ENCODE peak calls at places on chromosome 19, in four cellular contexts. B is AG09319, N is transverse colon, U is epithelial cell of proximal tubule. I is an unnamed sample.

GRCh38 chr19:35736913-35737886 is 5.1 kb downstream of the IGFLR1 start:
- DNase-seq in B (no peak), N (no peak), U (no peak), I (peak; percentile 28)

GRCh38 chr19:7986321-7987083 is 18.9 kb downstream of the ELAVL1 start:
- DNase-seq in B (no peak), N (no peak), U (peak; percentile 51), I (no peak)

GRCh38 chr19:58117841-58118575 is 20.0 kb upstream of the ZSCAN18 start:
- DNase-seq in B (no peak), N (no peak), U (no peak), I (no peak)

GRCh38 chr19:3969435-3970312 is 1.2 kb downstream of the DAPK3 start:
- DNase-seq in B (no peak), N (no peak), U (no peak), I (no peak)

GRCh38 chr19:35995655-35995993 is 636 bp downstream of the SDHAF1 start:
- DNase-seq in B (no peak), N (peak; percentile 58), U (no peak), I (no peak)

GRCh38 chr19:4531562-4532165 is 3.4 kb downstream of the PLIN5 start:
- DNase-seq in B (no peak), N (no peak), U (no peak), I (no peak)

GRCh38 chr19:35718345-35719041 is 690 bp downstream of the KMT2B start:
- DNase-seq in B (no peak), N (peak; percentile 49), U (no peak), I (no peak)

GRCh38 chr19:35592226-35592625 is 6.3 kb downstream of the PMIS2 start:
- DNase-seq in B (no peak), N (no peak), U (no peak), I (no peak)

GRCh38 chr19:56301886-56302620 is 12.6 kb downstream of the ZSCAN5A start:
- DNase-seq in B (no peak), N (no peak), U (no peak), I (no peak)

GRCh38 chr19:8321760-8322637 is 703 bp downstream of the RPS28 start:
- DNase-seq in B (no peak), N (no peak), U (no peak), I (no peak)

GRCh38 chr19:41265376-41266153 is 1.4 kb downstream of the HNRNPUL1 start:
- DNase-seq in B (no peak), N (peak; percentile 24), U (no peak), I (no peak)

GRCh38 chr19:38729653-38730469 is 14.4 kb downstream of the CAPN12 start:
- DNase-seq in B (no peak), N (peak; percentile 80), U (no peak), I (peak; percentile 81)

GRCh38 chr19:30156646-30157045 is 214.6 kb downstream of the URI1 start:
- DNase-seq in B (no peak), N (no peak), U (no peak), I (no peak)

GRCh38 chr19:38247734-38248268 is 8.4 kb downstream of the PPP1R14A start:
- DNase-seq in B (no peak), N (no peak), U (no peak), I (no peak)

GRCh38 chr19:6424939-6425731 is 524 bp upstream of the KHSRP start:
- DNase-seq in B (peak; percentile 100), N (peak; percentile 100), U (peak; percentile 100), I (peak; percentile 86)

GRCh38 chr19:8877854-8878705 is 45.9 kb downstream of the MBD3L1 start:
- DNase-seq in B (no peak), N (no peak), U (no peak), I (no peak)

GRCh38 chr19:17909017-17909732 is 23.6 kb upstream of the CCDC124 start:
- DNase-seq in B (no peak), N (no peak), U (no peak), I (no peak)

GRCh38 chr19:55486971-55487883 is 1.0 kb upstream of the SSC5D start:
- DNase-seq in B (peak; percentile 94), N (peak; percentile 60), U (peak; percentile 59), I (no peak)

GRCh38 chr19:1624458-1624857 is 19.2 kb upstream of the UQCR11 start:
- DNase-seq in B (no peak), N (peak; percentile 48), U (no peak), I (peak; percentile 95)

GRCh38 chr19:18704054-18704453 is 20.6 kb downstream of the CRTC1 start:
- DNase-seq in B (no peak), N (no peak), U (no peak), I (no peak)

GRCh38 chr19:17289489-17289888 is 7.8 kb downstream of the ANKLE1 start:
- DNase-seq in B (peak; percentile 62), N (peak; percentile 71), U (no peak), I (peak; percentile 91)

GRCh38 chr19:2164020-2164988 is 571 bp downstream of the DOT1L start:
- DNase-seq in B (no peak), N (no peak), U (no peak), I (no peak)

GRCh38 chr19:4871711-4872110 is 4.2 kb upstream of the PLIN3 start:
- DNase-seq in B (no peak), N (no peak), U (no peak), I (no peak)

GRCh38 chr19:34350161-34350561 is 14.8 kb upstream of the GPI start:
- DNase-seq in B (no peak), N (no peak), U (no peak), I (no peak)

GRCh38 chr19:3801412-3802096 is 15.4 kb upstream of the MATK start:
- DNase-seq in B (no peak), N (peak; percentile 37), U (no peak), I (no peak)

GRCh38 chr19:47895165-47895782 is 9.2 kb upstream of the SULT2A1 start:
- DNase-seq in B (no peak), N (no peak), U (no peak), I (no peak)

GRCh38 chr19:33476151-33476707 is 45.4 kb downstream of the PEPD start:
- DNase-seq in B (no peak), N (no peak), U (no peak), I (no peak)

GRCh38 chr19:2721570-2722540 is 683 bp upstream of the DIRAS1 start:
- DNase-seq in B (no peak), N (no peak), U (no peak), I (no peak)

GRCh38 chr19:54937926-54938325 is 9.4 kb downstream of the NLRP7 start:
- DNase-seq in B (no peak), N (peak; percentile 8), U (no peak), I (no peak)

GRCh38 chr19:50323782-50324133 is 5.4 kb downstream of the KCNC3 start:
- DNase-seq in B (no peak), N (no peak), U (no peak), I (no peak)

GRCh38 chr19:10074153-10074552 is 12.0 kb upstream of the SHFL start:
- DNase-seq in B (no peak), N (no peak), U (no peak), I (no peak)
- TF ChIP-seq CTCF in B (peak; percentile 14), N (no peak), U (peak; percentile 49), I (peak; percentile 29)

DNA sequence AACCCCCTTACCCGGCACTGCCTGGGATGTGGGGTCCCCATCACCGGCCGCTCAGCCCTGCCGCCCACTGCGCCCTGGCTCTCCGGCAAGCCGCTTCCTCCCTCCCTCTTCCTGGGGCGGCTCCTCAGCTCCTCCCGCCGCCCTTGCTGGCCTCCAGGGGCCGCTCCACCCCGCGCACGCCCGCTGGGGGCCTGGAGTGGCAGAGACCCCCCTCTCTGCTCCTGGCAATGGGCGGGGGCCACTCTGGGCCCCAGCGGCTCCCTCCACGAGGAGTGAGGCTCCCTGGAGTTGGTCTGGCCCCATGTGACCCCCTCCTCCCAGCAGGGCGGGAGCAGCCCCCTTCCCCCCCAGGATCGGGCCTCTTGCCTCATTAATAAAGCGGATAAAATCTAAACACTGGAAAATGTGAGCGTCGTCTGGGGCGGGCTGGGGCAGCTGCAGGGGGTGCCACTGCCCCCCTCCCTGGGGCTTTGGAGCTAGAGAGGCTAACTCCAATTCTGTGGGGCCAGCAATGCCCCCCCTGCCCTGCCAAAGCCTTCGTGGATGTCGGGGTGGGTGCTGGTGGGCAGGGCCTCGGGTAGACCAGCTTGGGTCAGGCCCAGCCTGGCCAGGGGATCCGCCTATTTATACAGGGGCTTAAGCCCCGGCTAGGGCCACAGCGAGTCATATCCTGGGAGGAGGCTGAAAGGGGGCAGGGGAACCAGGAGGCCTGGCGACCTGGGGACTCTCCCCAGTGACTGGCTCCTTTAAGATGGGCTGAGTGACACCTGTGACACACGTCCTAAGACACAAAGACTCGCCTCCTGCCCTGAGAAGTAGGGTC is at the start of gene PTGER1:
- DNase-seq in B (no peak), N (no peak), U (no peak), I (peak; percentile 71)
- TF ChIP-seq CTCF in B (peak; percentile 51), N (peak; percentile 43), U (peak; percentile 45), I (no peak)

GRCh38 chr19:31211088-31211487 is 138.1 kb downstream of the TSHZ3 start:
- DNase-seq in B (no peak), N (no peak), U (no peak), I (no peak)

GRCh38 chr19:31214997-31215396 is 134.2 kb downstream of the TSHZ3 start:
- DNase-seq in B (no peak), N (no peak), U (no peak), I (no peak)

GRCh38 chr19:31214086-31214485 is 135.2 kb downstream of the TSHZ3 start:
- DNase-seq in B (peak; percentile 94), N (peak; percentile 69), U (peak; percentile 84), I (no peak)
- TF ChIP-seq CTCF in B (no peak), N (no peak), U (no peak), I (no peak)

DNA sequence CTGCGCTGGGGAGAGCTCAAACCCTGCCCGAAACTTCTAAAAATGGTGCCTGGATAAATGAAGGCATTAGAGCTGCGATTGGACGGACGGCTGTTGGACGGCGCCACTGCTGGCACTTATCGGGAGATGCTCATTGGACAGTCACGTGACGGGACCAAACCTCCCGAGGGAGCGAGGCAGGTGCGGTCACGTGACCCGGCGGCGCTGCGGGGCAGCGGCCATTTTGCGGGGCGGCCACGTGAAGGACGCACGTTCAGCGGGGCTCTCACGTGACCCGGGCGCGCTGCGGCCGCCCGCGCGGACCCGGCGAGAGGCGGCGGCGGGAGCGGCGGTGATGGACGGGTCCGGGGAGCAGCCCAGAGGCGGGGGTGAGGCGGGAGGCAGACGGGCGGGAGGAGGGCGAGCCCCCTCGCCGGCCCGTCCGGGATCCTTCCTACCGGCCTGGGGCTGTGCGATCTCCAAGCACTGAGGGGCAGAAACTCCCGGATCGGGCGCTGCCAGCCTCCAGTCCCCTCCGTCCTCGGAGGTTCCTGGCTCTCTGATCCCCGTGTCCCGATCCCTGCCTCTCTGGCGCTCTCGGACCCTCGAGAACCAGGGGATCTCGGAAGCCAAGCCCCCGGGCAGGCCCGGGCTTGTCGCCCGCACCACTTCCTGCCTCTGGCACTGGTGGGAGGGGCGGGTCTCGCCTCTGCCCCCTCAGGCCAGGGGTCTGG is at the start of gene BAX:
- DNase-seq in B (peak; percentile 86), N (peak; percentile 98), U (no peak), I (peak; percentile 96)
- TF ChIP-seq CTCF in B (no peak), N (no peak), U (no peak), I (peak; percentile 6)

DNA sequence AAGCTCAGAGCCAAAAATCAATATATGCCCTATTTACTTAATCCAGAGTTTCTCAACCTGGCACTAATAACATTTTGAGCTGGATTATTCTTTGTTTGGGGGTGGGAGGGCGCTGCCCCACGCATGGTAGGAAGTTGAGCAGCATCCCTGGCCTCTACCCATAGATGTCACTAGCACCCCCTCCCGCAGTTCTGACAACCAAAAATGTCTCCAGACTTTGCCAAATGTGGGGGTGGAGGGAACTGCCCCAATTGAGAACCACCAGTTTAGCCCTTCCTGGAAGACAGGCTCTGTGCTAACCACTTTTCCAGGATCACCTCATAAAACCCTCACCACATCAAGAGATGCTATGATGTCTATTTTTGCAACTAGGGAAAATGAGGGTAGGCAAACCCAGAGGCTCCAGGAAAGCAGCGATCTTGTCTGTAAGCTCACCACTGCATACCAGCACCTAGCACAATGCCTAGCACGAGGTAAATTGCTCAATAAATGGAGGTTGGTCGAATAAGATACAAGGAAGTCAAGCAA is 1.1 kb downstream of the TRIR start:
- DNase-seq in B (no peak), N (no peak), U (no peak), I (no peak)
- TF ChIP-seq CTCF in B (peak; percentile 35), N (no peak), U (peak; percentile 54), I (peak; percentile 46)